ENCODE peak calls at places on chromosomes 4 and X, in six cellular contexts. One of them, this sample, is unnamed.

GRCh38 chr4:148052448-148052847 is 320.6 kb downstream of the ARHGAP10 start:
- DNase-seq in activated naive CD4-positive, alpha-beta T cell treated with anti-CD3 and anti-CD28 coated beads, Interleukin-2, amount 10 ng/mL, durations not matched to agents 7 days and 5 days: peak
- DNase-seq in stimulated activated CD4-positive, alpha-beta T cell treated with anti-CD3 and anti-CD28 coated beads, Interleukin-12 subunit alpha, Interleukin-12 subunit beta, amount 100 ng/mL, for 4 hours: no peak
- DNase-seq in tibial artery: no peak
- DNase-seq in brain microvascular endothelial cell: no peak
- DNase-seq in activated T-helper 1 cell treated with anti-CD3 and anti-CD28 coated beads, Interleukin-2, amount 50 U/mL, for 16 hours: no peak
- DNase-seq in this sample: no peak

GRCh38 chr4:38306482-38307071 is 346.4 kb downstream of the PTTG2 start:
- DNase-seq in activated naive CD4-positive, alpha-beta T cell treated with anti-CD3 and anti-CD28 coated beads, Interleukin-2, amount 10 ng/mL, durations not matched to agents 7 days and 5 days: peak
- DNase-seq in stimulated activated CD4-positive, alpha-beta T cell treated with anti-CD3 and anti-CD28 coated beads, Interleukin-12 subunit alpha, Interleukin-12 subunit beta, amount 100 ng/mL, for 4 hours: no peak
- DNase-seq in tibial artery: no peak
- DNase-seq in brain microvascular endothelial cell: no peak
- DNase-seq in activated T-helper 1 cell treated with anti-CD3 and anti-CD28 coated beads, Interleukin-2, amount 50 U/mL, for 16 hours: no peak
- DNase-seq in this sample: no peak

GRCh38 chr4:79823148-79823763 is 249.8 kb downstream of the ANTXR2 start:
- DNase-seq in activated naive CD4-positive, alpha-beta T cell treated with anti-CD3 and anti-CD28 coated beads, Interleukin-2, amount 10 ng/mL, durations not matched to agents 7 days and 5 days: no peak
- DNase-seq in stimulated activated CD4-positive, alpha-beta T cell treated with anti-CD3 and anti-CD28 coated beads, Interleukin-12 subunit alpha, Interleukin-12 subunit beta, amount 100 ng/mL, for 4 hours: no peak
- DNase-seq in tibial artery: no peak
- DNase-seq in brain microvascular endothelial cell: peak
- DNase-seq in activated T-helper 1 cell treated with anti-CD3 and anti-CD28 coated beads, Interleukin-2, amount 50 U/mL, for 16 hours: no peak
- DNase-seq in this sample: no peak

GRCh38 chr4:124018383-124019317 is 622.1 kb downstream of the SPRY1 start:
- DNase-seq in activated naive CD4-positive, alpha-beta T cell treated with anti-CD3 and anti-CD28 coated beads, Interleukin-2, amount 10 ng/mL, durations not matched to agents 7 days and 5 days: peak
- DNase-seq in stimulated activated CD4-positive, alpha-beta T cell treated with anti-CD3 and anti-CD28 coated beads, Interleukin-12 subunit alpha, Interleukin-12 subunit beta, amount 100 ng/mL, for 4 hours: no peak
- DNase-seq in tibial artery: peak
- DNase-seq in brain microvascular endothelial cell: peak
- DNase-seq in activated T-helper 1 cell treated with anti-CD3 and anti-CD28 coated beads, Interleukin-2, amount 50 U/mL, for 16 hours: no peak
- DNase-seq in this sample: no peak

GRCh38 chrX:10636337-10636736 is 16.0 kb upstream of the MID1 start:
- DNase-seq in activated naive CD4-positive, alpha-beta T cell treated with anti-CD3 and anti-CD28 coated beads, Interleukin-2, amount 10 ng/mL, durations not matched to agents 7 days and 5 days: no peak
- DNase-seq in stimulated activated CD4-positive, alpha-beta T cell treated with anti-CD3 and anti-CD28 coated beads, Interleukin-12 subunit alpha, Interleukin-12 subunit beta, amount 100 ng/mL, for 4 hours: no peak
- DNase-seq in tibial artery: peak
- DNase-seq in brain microvascular endothelial cell: peak
- DNase-seq in activated T-helper 1 cell treated with anti-CD3 and anti-CD28 coated beads, Interleukin-2, amount 50 U/mL, for 16 hours: no peak
- DNase-seq in this sample: no peak

GRCh38 chrX:2485460-2485753 is 15.4 kb downstream of the DHRSX start:
- DNase-seq in activated naive CD4-positive, alpha-beta T cell treated with anti-CD3 and anti-CD28 coated beads, Interleukin-2, amount 10 ng/mL, durations not matched to agents 7 days and 5 days: no peak
- DNase-seq in stimulated activated CD4-positive, alpha-beta T cell treated with anti-CD3 and anti-CD28 coated beads, Interleukin-12 subunit alpha, Interleukin-12 subunit beta, amount 100 ng/mL, for 4 hours: no peak
- DNase-seq in tibial artery: no peak
- DNase-seq in brain microvascular endothelial cell: no peak
- DNase-seq in activated T-helper 1 cell treated with anti-CD3 and anti-CD28 coated beads, Interleukin-2, amount 50 U/mL, for 16 hours: no peak
- DNase-seq in this sample: no peak

GRCh38 chr4:168648929-168649328 is 152.1 kb downstream of the PALLD start:
- DNase-seq in activated naive CD4-positive, alpha-beta T cell treated with anti-CD3 and anti-CD28 coated beads, Interleukin-2, amount 10 ng/mL, durations not matched to agents 7 days and 5 days: no peak
- DNase-seq in stimulated activated CD4-positive, alpha-beta T cell treated with anti-CD3 and anti-CD28 coated beads, Interleukin-12 subunit alpha, Interleukin-12 subunit beta, amount 100 ng/mL, for 4 hours: no peak
- DNase-seq in tibial artery: no peak
- DNase-seq in brain microvascular endothelial cell: peak
- DNase-seq in activated T-helper 1 cell treated with anti-CD3 and anti-CD28 coated beads, Interleukin-2, amount 50 U/mL, for 16 hours: no peak
- DNase-seq in this sample: no peak

GRCh38 chrX:119885554-119886428 is 9.9 kb upstream of the AKAP14 start:
- DNase-seq in activated naive CD4-positive, alpha-beta T cell treated with anti-CD3 and anti-CD28 coated beads, Interleukin-2, amount 10 ng/mL, durations not matched to agents 7 days and 5 days: peak
- DNase-seq in stimulated activated CD4-positive, alpha-beta T cell treated with anti-CD3 and anti-CD28 coated beads, Interleukin-12 subunit alpha, Interleukin-12 subunit beta, amount 100 ng/mL, for 4 hours: no peak
- DNase-seq in tibial artery: no peak
- DNase-seq in brain microvascular endothelial cell: no peak
- DNase-seq in activated T-helper 1 cell treated with anti-CD3 and anti-CD28 coated beads, Interleukin-2, amount 50 U/mL, for 16 hours: no peak
- DNase-seq in this sample: no peak

GRCh38 chr4:153181293-153182080 is 22.8 kb upstream of the TRIM2 start:
- DNase-seq in activated naive CD4-positive, alpha-beta T cell treated with anti-CD3 and anti-CD28 coated beads, Interleukin-2, amount 10 ng/mL, durations not matched to agents 7 days and 5 days: no peak
- DNase-seq in stimulated activated CD4-positive, alpha-beta T cell treated with anti-CD3 and anti-CD28 coated beads, Interleukin-12 subunit alpha, Interleukin-12 subunit beta, amount 100 ng/mL, for 4 hours: no peak
- DNase-seq in tibial artery: no peak
- DNase-seq in brain microvascular endothelial cell: no peak
- DNase-seq in activated T-helper 1 cell treated with anti-CD3 and anti-CD28 coated beads, Interleukin-2, amount 50 U/mL, for 16 hours: no peak
- DNase-seq in this sample: no peak

GRCh38 chr4:86685401-86685800 is 91.3 kb downstream of the PTPN13 start:
- DNase-seq in activated naive CD4-positive, alpha-beta T cell treated with anti-CD3 and anti-CD28 coated beads, Interleukin-2, amount 10 ng/mL, durations not matched to agents 7 days and 5 days: no peak
- DNase-seq in stimulated activated CD4-positive, alpha-beta T cell treated with anti-CD3 and anti-CD28 coated beads, Interleukin-12 subunit alpha, Interleukin-12 subunit beta, amount 100 ng/mL, for 4 hours: no peak
- DNase-seq in tibial artery: no peak
- DNase-seq in brain microvascular endothelial cell: peak
- DNase-seq in activated T-helper 1 cell treated with anti-CD3 and anti-CD28 coated beads, Interleukin-2, amount 50 U/mL, for 16 hours: no peak
- DNase-seq in this sample: no peak

GRCh38 chr4:75639124-75639695 is 8.9 kb upstream of the CDKL2 start:
- DNase-seq in activated naive CD4-positive, alpha-beta T cell treated with anti-CD3 and anti-CD28 coated beads, Interleukin-2, amount 10 ng/mL, durations not matched to agents 7 days and 5 days: no peak
- DNase-seq in stimulated activated CD4-positive, alpha-beta T cell treated with anti-CD3 and anti-CD28 coated beads, Interleukin-12 subunit alpha, Interleukin-12 subunit beta, amount 100 ng/mL, for 4 hours: no peak
- DNase-seq in tibial artery: no peak
- DNase-seq in brain microvascular endothelial cell: no peak
- DNase-seq in activated T-helper 1 cell treated with anti-CD3 and anti-CD28 coated beads, Interleukin-2, amount 50 U/mL, for 16 hours: no peak
- DNase-seq in this sample: no peak

GRCh38 chrX:138128025-138128671 is 562.2 kb downstream of the ZIC3 start:
- DNase-seq in activated naive CD4-positive, alpha-beta T cell treated with anti-CD3 and anti-CD28 coated beads, Interleukin-2, amount 10 ng/mL, durations not matched to agents 7 days and 5 days: peak
- DNase-seq in stimulated activated CD4-positive, alpha-beta T cell treated with anti-CD3 and anti-CD28 coated beads, Interleukin-12 subunit alpha, Interleukin-12 subunit beta, amount 100 ng/mL, for 4 hours: no peak
- DNase-seq in tibial artery: no peak
- DNase-seq in brain microvascular endothelial cell: peak
- DNase-seq in activated T-helper 1 cell treated with anti-CD3 and anti-CD28 coated beads, Interleukin-2, amount 50 U/mL, for 16 hours: no peak
- DNase-seq in this sample: no peak

GRCh38 chr4:83075271-83075670 is 39.3 kb downstream of the PLAC8 start:
- DNase-seq in activated naive CD4-positive, alpha-beta T cell treated with anti-CD3 and anti-CD28 coated beads, Interleukin-2, amount 10 ng/mL, durations not matched to agents 7 days and 5 days: no peak
- DNase-seq in stimulated activated CD4-positive, alpha-beta T cell treated with anti-CD3 and anti-CD28 coated beads, Interleukin-12 subunit alpha, Interleukin-12 subunit beta, amount 100 ng/mL, for 4 hours: no peak
- DNase-seq in tibial artery: no peak
- DNase-seq in brain microvascular endothelial cell: no peak
- DNase-seq in activated T-helper 1 cell treated with anti-CD3 and anti-CD28 coated beads, Interleukin-2, amount 50 U/mL, for 16 hours: no peak
- DNase-seq in this sample: no peak

GRCh38 chrX:154539077-154539476 is 7.6 kb downstream of the G6PD start:
- DNase-seq in activated naive CD4-positive, alpha-beta T cell treated with anti-CD3 and anti-CD28 coated beads, Interleukin-2, amount 10 ng/mL, durations not matched to agents 7 days and 5 days: no peak
- DNase-seq in stimulated activated CD4-positive, alpha-beta T cell treated with anti-CD3 and anti-CD28 coated beads, Interleukin-12 subunit alpha, Interleukin-12 subunit beta, amount 100 ng/mL, for 4 hours: no peak
- DNase-seq in tibial artery: no peak
- DNase-seq in brain microvascular endothelial cell: no peak
- DNase-seq in activated T-helper 1 cell treated with anti-CD3 and anti-CD28 coated beads, Interleukin-2, amount 50 U/mL, for 16 hours: no peak
- DNase-seq in this sample: no peak

GRCh38 chr4:20512980-20513379 is 187.3 kb upstream of the PACRGL start:
- DNase-seq in activated naive CD4-positive, alpha-beta T cell treated with anti-CD3 and anti-CD28 coated beads, Interleukin-2, amount 10 ng/mL, durations not matched to agents 7 days and 5 days: no peak
- DNase-seq in stimulated activated CD4-positive, alpha-beta T cell treated with anti-CD3 and anti-CD28 coated beads, Interleukin-12 subunit alpha, Interleukin-12 subunit beta, amount 100 ng/mL, for 4 hours: no peak
- DNase-seq in tibial artery: no peak
- DNase-seq in brain microvascular endothelial cell: no peak
- DNase-seq in activated T-helper 1 cell treated with anti-CD3 and anti-CD28 coated beads, Interleukin-2, amount 50 U/mL, for 16 hours: no peak
- DNase-seq in this sample: no peak

GRCh38 chr4:21248336-21248735 is 548.1 kb downstream of the PACRGL start:
- DNase-seq in activated naive CD4-positive, alpha-beta T cell treated with anti-CD3 and anti-CD28 coated beads, Interleukin-2, amount 10 ng/mL, durations not matched to agents 7 days and 5 days: no peak
- DNase-seq in stimulated activated CD4-positive, alpha-beta T cell treated with anti-CD3 and anti-CD28 coated beads, Interleukin-12 subunit alpha, Interleukin-12 subunit beta, amount 100 ng/mL, for 4 hours: no peak
- DNase-seq in tibial artery: no peak
- DNase-seq in brain microvascular endothelial cell: no peak
- DNase-seq in activated T-helper 1 cell treated with anti-CD3 and anti-CD28 coated beads, Interleukin-2, amount 50 U/mL, for 16 hours: no peak
- DNase-seq in this sample: no peak

GRCh38 chr4:82436780-82437179 is 6.4 kb downstream of the ENOPH1 start:
- DNase-seq in activated naive CD4-positive, alpha-beta T cell treated with anti-CD3 and anti-CD28 coated beads, Interleukin-2, amount 10 ng/mL, durations not matched to agents 7 days and 5 days: no peak
- DNase-seq in stimulated activated CD4-positive, alpha-beta T cell treated with anti-CD3 and anti-CD28 coated beads, Interleukin-12 subunit alpha, Interleukin-12 subunit beta, amount 100 ng/mL, for 4 hours: no peak
- DNase-seq in tibial artery: no peak
- DNase-seq in brain microvascular endothelial cell: no peak
- DNase-seq in activated T-helper 1 cell treated with anti-CD3 and anti-CD28 coated beads, Interleukin-2, amount 50 U/mL, for 16 hours: no peak
- DNase-seq in this sample: no peak

GRCh38 chrX:4656419-4656818 is 943.0 kb upstream of the PRKX start:
- DNase-seq in activated naive CD4-positive, alpha-beta T cell treated with anti-CD3 and anti-CD28 coated beads, Interleukin-2, amount 10 ng/mL, durations not matched to agents 7 days and 5 days: no peak
- DNase-seq in stimulated activated CD4-positive, alpha-beta T cell treated with anti-CD3 and anti-CD28 coated beads, Interleukin-12 subunit alpha, Interleukin-12 subunit beta, amount 100 ng/mL, for 4 hours: no peak
- DNase-seq in tibial artery: no peak
- DNase-seq in brain microvascular endothelial cell: no peak
- DNase-seq in activated T-helper 1 cell treated with anti-CD3 and anti-CD28 coated beads, Interleukin-2, amount 50 U/mL, for 16 hours: no peak
- DNase-seq in this sample: no peak

GRCh38 chrX:109475174-109475891 is 6.6 kb downstream of the GUCY2F start:
- DNase-seq in activated naive CD4-positive, alpha-beta T cell treated with anti-CD3 and anti-CD28 coated beads, Interleukin-2, amount 10 ng/mL, durations not matched to agents 7 days and 5 days: no peak
- DNase-seq in stimulated activated CD4-positive, alpha-beta T cell treated with anti-CD3 and anti-CD28 coated beads, Interleukin-12 subunit alpha, Interleukin-12 subunit beta, amount 100 ng/mL, for 4 hours: no peak
- DNase-seq in tibial artery: peak
- DNase-seq in brain microvascular endothelial cell: peak
- DNase-seq in activated T-helper 1 cell treated with anti-CD3 and anti-CD28 coated beads, Interleukin-2, amount 50 U/mL, for 16 hours: no peak
- DNase-seq in this sample: no peak

GRCh38 chrX:35380808-35381700 is 417.1 kb upstream of the MAGEB16 start:
- DNase-seq in activated naive CD4-positive, alpha-beta T cell treated with anti-CD3 and anti-CD28 coated beads, Interleukin-2, amount 10 ng/mL, durations not matched to agents 7 days and 5 days: no peak
- DNase-seq in stimulated activated CD4-positive, alpha-beta T cell treated with anti-CD3 and anti-CD28 coated beads, Interleukin-12 subunit alpha, Interleukin-12 subunit beta, amount 100 ng/mL, for 4 hours: no peak
- DNase-seq in tibial artery: no peak
- DNase-seq in brain microvascular endothelial cell: no peak
- DNase-seq in activated T-helper 1 cell treated with anti-CD3 and anti-CD28 coated beads, Interleukin-2, amount 50 U/mL, for 16 hours: no peak
- DNase-seq in this sample: no peak

GRCh38 chr4:184165291-184165690 is 52.4 kb downstream of the ENPP6 start:
- DNase-seq in activated naive CD4-positive, alpha-beta T cell treated with anti-CD3 and anti-CD28 coated beads, Interleukin-2, amount 10 ng/mL, durations not matched to agents 7 days and 5 days: no peak
- DNase-seq in stimulated activated CD4-positive, alpha-beta T cell treated with anti-CD3 and anti-CD28 coated beads, Interleukin-12 subunit alpha, Interleukin-12 subunit beta, amount 100 ng/mL, for 4 hours: no peak
- DNase-seq in tibial artery: no peak
- DNase-seq in brain microvascular endothelial cell: peak
- DNase-seq in activated T-helper 1 cell treated with anti-CD3 and anti-CD28 coated beads, Interleukin-2, amount 50 U/mL, for 16 hours: no peak
- DNase-seq in this sample: no peak

GRCh38 chrX:15816453-15816838 is 26.2 kb downstream of the ZRSR2 start:
- DNase-seq in activated naive CD4-positive, alpha-beta T cell treated with anti-CD3 and anti-CD28 coated beads, Interleukin-2, amount 10 ng/mL, durations not matched to agents 7 days and 5 days: no peak
- DNase-seq in stimulated activated CD4-positive, alpha-beta T cell treated with anti-CD3 and anti-CD28 coated beads, Interleukin-12 subunit alpha, Interleukin-12 subunit beta, amount 100 ng/mL, for 4 hours: no peak
- DNase-seq in tibial artery: no peak
- DNase-seq in brain microvascular endothelial cell: no peak
- DNase-seq in activated T-helper 1 cell treated with anti-CD3 and anti-CD28 coated beads, Interleukin-2, amount 50 U/mL, for 16 hours: no peak
- DNase-seq in this sample: no peak

GRCh38 chrX:47170861-47171692 is 22.6 kb upstream of the UBA1 start:
- DNase-seq in activated naive CD4-positive, alpha-beta T cell treated with anti-CD3 and anti-CD28 coated beads, Interleukin-2, amount 10 ng/mL, durations not matched to agents 7 days and 5 days: no peak
- DNase-seq in stimulated activated CD4-positive, alpha-beta T cell treated with anti-CD3 and anti-CD28 coated beads, Interleukin-12 subunit alpha, Interleukin-12 subunit beta, amount 100 ng/mL, for 4 hours: no peak
- DNase-seq in tibial artery: no peak
- DNase-seq in brain microvascular endothelial cell: no peak
- DNase-seq in activated T-helper 1 cell treated with anti-CD3 and anti-CD28 coated beads, Interleukin-2, amount 50 U/mL, for 16 hours: no peak
- DNase-seq in this sample: no peak

GRCh38 chr4:40363382-40363920 is 28.3 kb downstream of the CHRNA9 start:
- DNase-seq in activated naive CD4-positive, alpha-beta T cell treated with anti-CD3 and anti-CD28 coated beads, Interleukin-2, amount 10 ng/mL, durations not matched to agents 7 days and 5 days: no peak
- DNase-seq in stimulated activated CD4-positive, alpha-beta T cell treated with anti-CD3 and anti-CD28 coated beads, Interleukin-12 subunit alpha, Interleukin-12 subunit beta, amount 100 ng/mL, for 4 hours: no peak
- DNase-seq in tibial artery: no peak
- DNase-seq in brain microvascular endothelial cell: no peak
- DNase-seq in activated T-helper 1 cell treated with anti-CD3 and anti-CD28 coated beads, Interleukin-2, amount 50 U/mL, for 16 hours: no peak
- DNase-seq in this sample: no peak

GRCh38 chr4:166128452-166128851 is 255.4 kb downstream of the TLL1 start:
- DNase-seq in activated naive CD4-positive, alpha-beta T cell treated with anti-CD3 and anti-CD28 coated beads, Interleukin-2, amount 10 ng/mL, durations not matched to agents 7 days and 5 days: no peak
- DNase-seq in stimulated activated CD4-positive, alpha-beta T cell treated with anti-CD3 and anti-CD28 coated beads, Interleukin-12 subunit alpha, Interleukin-12 subunit beta, amount 100 ng/mL, for 4 hours: no peak
- DNase-seq in tibial artery: no peak
- DNase-seq in brain microvascular endothelial cell: peak
- DNase-seq in activated T-helper 1 cell treated with anti-CD3 and anti-CD28 coated beads, Interleukin-2, amount 50 U/mL, for 16 hours: no peak
- DNase-seq in this sample: no peak

GRCh38 chr4:5893591-5893990 is 705 bp upstream of the CRMP1 start:
- DNase-seq in activated naive CD4-positive, alpha-beta T cell treated with anti-CD3 and anti-CD28 coated beads, Interleukin-2, amount 10 ng/mL, durations not matched to agents 7 days and 5 days: no peak
- DNase-seq in stimulated activated CD4-positive, alpha-beta T cell treated with anti-CD3 and anti-CD28 coated beads, Interleukin-12 subunit alpha, Interleukin-12 subunit beta, amount 100 ng/mL, for 4 hours: no peak
- DNase-seq in tibial artery: no peak
- DNase-seq in brain microvascular endothelial cell: no peak
- DNase-seq in activated T-helper 1 cell treated with anti-CD3 and anti-CD28 coated beads, Interleukin-2, amount 50 U/mL, for 16 hours: no peak
- DNase-seq in this sample: no peak

GRCh38 chr4:39256436-39256835 is 74.1 kb downstream of the WDR19 start:
- DNase-seq in activated naive CD4-positive, alpha-beta T cell treated with anti-CD3 and anti-CD28 coated beads, Interleukin-2, amount 10 ng/mL, durations not matched to agents 7 days and 5 days: no peak
- DNase-seq in stimulated activated CD4-positive, alpha-beta T cell treated with anti-CD3 and anti-CD28 coated beads, Interleukin-12 subunit alpha, Interleukin-12 subunit beta, amount 100 ng/mL, for 4 hours: no peak
- DNase-seq in tibial artery: no peak
- DNase-seq in brain microvascular endothelial cell: peak
- DNase-seq in activated T-helper 1 cell treated with anti-CD3 and anti-CD28 coated beads, Interleukin-2, amount 50 U/mL, for 16 hours: no peak
- DNase-seq in this sample: no peak

GRCh38 chr4:127809173-127809800 is 27.2 kb downstream of the HSPA4L start:
- DNase-seq in activated naive CD4-positive, alpha-beta T cell treated with anti-CD3 and anti-CD28 coated beads, Interleukin-2, amount 10 ng/mL, durations not matched to agents 7 days and 5 days: no peak
- DNase-seq in stimulated activated CD4-positive, alpha-beta T cell treated with anti-CD3 and anti-CD28 coated beads, Interleukin-12 subunit alpha, Interleukin-12 subunit beta, amount 100 ng/mL, for 4 hours: no peak
- DNase-seq in tibial artery: no peak
- DNase-seq in brain microvascular endothelial cell: no peak
- DNase-seq in activated T-helper 1 cell treated with anti-CD3 and anti-CD28 coated beads, Interleukin-2, amount 50 U/mL, for 16 hours: no peak
- DNase-seq in this sample: no peak

GRCh38 chr4:125787707-125788106 is 473.0 kb downstream of the FAT4 start:
- DNase-seq in activated naive CD4-positive, alpha-beta T cell treated with anti-CD3 and anti-CD28 coated beads, Interleukin-2, amount 10 ng/mL, durations not matched to agents 7 days and 5 days: no peak
- DNase-seq in stimulated activated CD4-positive, alpha-beta T cell treated with anti-CD3 and anti-CD28 coated beads, Interleukin-12 subunit alpha, Interleukin-12 subunit beta, amount 100 ng/mL, for 4 hours: no peak
- DNase-seq in tibial artery: no peak
- DNase-seq in brain microvascular endothelial cell: no peak
- DNase-seq in activated T-helper 1 cell treated with anti-CD3 and anti-CD28 coated beads, Interleukin-2, amount 50 U/mL, for 16 hours: no peak
- DNase-seq in this sample: no peak

GRCh38 chr4:125045311-125045710 is 269.4 kb upstream of the FAT4 start:
- DNase-seq in activated naive CD4-positive, alpha-beta T cell treated with anti-CD3 and anti-CD28 coated beads, Interleukin-2, amount 10 ng/mL, durations not matched to agents 7 days and 5 days: no peak
- DNase-seq in stimulated activated CD4-positive, alpha-beta T cell treated with anti-CD3 and anti-CD28 coated beads, Interleukin-12 subunit alpha, Interleukin-12 subunit beta, amount 100 ng/mL, for 4 hours: no peak
- DNase-seq in tibial artery: no peak
- DNase-seq in brain microvascular endothelial cell: no peak
- DNase-seq in activated T-helper 1 cell treated with anti-CD3 and anti-CD28 coated beads, Interleukin-2, amount 50 U/mL, for 16 hours: no peak
- DNase-seq in this sample: no peak

GRCh38 chr4:164648151-164648848 is 105.6 kb upstream of the SMIM31 start:
- DNase-seq in activated naive CD4-positive, alpha-beta T cell treated with anti-CD3 and anti-CD28 coated beads, Interleukin-2, amount 10 ng/mL, durations not matched to agents 7 days and 5 days: no peak
- DNase-seq in stimulated activated CD4-positive, alpha-beta T cell treated with anti-CD3 and anti-CD28 coated beads, Interleukin-12 subunit alpha, Interleukin-12 subunit beta, amount 100 ng/mL, for 4 hours: no peak
- DNase-seq in tibial artery: no peak
- DNase-seq in brain microvascular endothelial cell: peak
- DNase-seq in activated T-helper 1 cell treated with anti-CD3 and anti-CD28 coated beads, Interleukin-2, amount 50 U/mL, for 16 hours: no peak
- DNase-seq in this sample: no peak

GRCh38 chr4:14888790-14889189 is 113.5 kb upstream of the CPEB2 start:
- DNase-seq in activated naive CD4-positive, alpha-beta T cell treated with anti-CD3 and anti-CD28 coated beads, Interleukin-2, amount 10 ng/mL, durations not matched to agents 7 days and 5 days: no peak
- DNase-seq in stimulated activated CD4-positive, alpha-beta T cell treated with anti-CD3 and anti-CD28 coated beads, Interleukin-12 subunit alpha, Interleukin-12 subunit beta, amount 100 ng/mL, for 4 hours: no peak
- DNase-seq in tibial artery: no peak
- DNase-seq in brain microvascular endothelial cell: no peak
- DNase-seq in activated T-helper 1 cell treated with anti-CD3 and anti-CD28 coated beads, Interleukin-2, amount 50 U/mL, for 16 hours: no peak
- DNase-seq in this sample: no peak

GRCh38 chr4:108849611-108850406 is 87.0 kb upstream of the ETNPPL start:
- DNase-seq in activated naive CD4-positive, alpha-beta T cell treated with anti-CD3 and anti-CD28 coated beads, Interleukin-2, amount 10 ng/mL, durations not matched to agents 7 days and 5 days: peak
- DNase-seq in stimulated activated CD4-positive, alpha-beta T cell treated with anti-CD3 and anti-CD28 coated beads, Interleukin-12 subunit alpha, Interleukin-12 subunit beta, amount 100 ng/mL, for 4 hours: no peak
- DNase-seq in tibial artery: no peak
- DNase-seq in brain microvascular endothelial cell: peak
- DNase-seq in activated T-helper 1 cell treated with anti-CD3 and anti-CD28 coated beads, Interleukin-2, amount 50 U/mL, for 16 hours: no peak
- DNase-seq in this sample: no peak

GRCh38 chrX:21926527-21927278 is 13.8 kb upstream of the SMS start:
- DNase-seq in activated naive CD4-positive, alpha-beta T cell treated with anti-CD3 and anti-CD28 coated beads, Interleukin-2, amount 10 ng/mL, durations not matched to agents 7 days and 5 days: no peak
- DNase-seq in stimulated activated CD4-positive, alpha-beta T cell treated with anti-CD3 and anti-CD28 coated beads, Interleukin-12 subunit alpha, Interleukin-12 subunit beta, amount 100 ng/mL, for 4 hours: no peak
- DNase-seq in tibial artery: no peak
- DNase-seq in brain microvascular endothelial cell: peak
- DNase-seq in activated T-helper 1 cell treated with anti-CD3 and anti-CD28 coated beads, Interleukin-2, amount 50 U/mL, for 16 hours: no peak
- DNase-seq in this sample: no peak

GRCh38 chr4:149555146-149555545 is 260.5 kb downstream of the IQCM start:
- DNase-seq in activated naive CD4-positive, alpha-beta T cell treated with anti-CD3 and anti-CD28 coated beads, Interleukin-2, amount 10 ng/mL, durations not matched to agents 7 days and 5 days: no peak
- DNase-seq in stimulated activated CD4-positive, alpha-beta T cell treated with anti-CD3 and anti-CD28 coated beads, Interleukin-12 subunit alpha, Interleukin-12 subunit beta, amount 100 ng/mL, for 4 hours: no peak
- DNase-seq in tibial artery: no peak
- DNase-seq in brain microvascular endothelial cell: peak
- DNase-seq in activated T-helper 1 cell treated with anti-CD3 and anti-CD28 coated beads, Interleukin-2, amount 50 U/mL, for 16 hours: no peak
- DNase-seq in this sample: no peak

GRCh38 chrX:9859711-9860555 is 73.7 kb downstream of the SHROOM2 start:
- DNase-seq in activated naive CD4-positive, alpha-beta T cell treated with anti-CD3 and anti-CD28 coated beads, Interleukin-2, amount 10 ng/mL, durations not matched to agents 7 days and 5 days: no peak
- DNase-seq in stimulated activated CD4-positive, alpha-beta T cell treated with anti-CD3 and anti-CD28 coated beads, Interleukin-12 subunit alpha, Interleukin-12 subunit beta, amount 100 ng/mL, for 4 hours: no peak
- DNase-seq in tibial artery: no peak
- DNase-seq in brain microvascular endothelial cell: peak
- DNase-seq in activated T-helper 1 cell treated with anti-CD3 and anti-CD28 coated beads, Interleukin-2, amount 50 U/mL, for 16 hours: no peak
- DNase-seq in this sample: no peak

GRCh38 chr4:107712236-107712635 is 7.8 kb downstream of the PAPSS1 start:
- DNase-seq in activated naive CD4-positive, alpha-beta T cell treated with anti-CD3 and anti-CD28 coated beads, Interleukin-2, amount 10 ng/mL, durations not matched to agents 7 days and 5 days: no peak
- DNase-seq in stimulated activated CD4-positive, alpha-beta T cell treated with anti-CD3 and anti-CD28 coated beads, Interleukin-12 subunit alpha, Interleukin-12 subunit beta, amount 100 ng/mL, for 4 hours: no peak
- DNase-seq in tibial artery: no peak
- DNase-seq in brain microvascular endothelial cell: no peak
- DNase-seq in activated T-helper 1 cell treated with anti-CD3 and anti-CD28 coated beads, Interleukin-2, amount 50 U/mL, for 16 hours: no peak
- DNase-seq in this sample: no peak

GRCh38 chr4:149017022-149017734 is 575.0 kb upstream of the NR3C2 start:
- DNase-seq in activated naive CD4-positive, alpha-beta T cell treated with anti-CD3 and anti-CD28 coated beads, Interleukin-2, amount 10 ng/mL, durations not matched to agents 7 days and 5 days: no peak
- DNase-seq in stimulated activated CD4-positive, alpha-beta T cell treated with anti-CD3 and anti-CD28 coated beads, Interleukin-12 subunit alpha, Interleukin-12 subunit beta, amount 100 ng/mL, for 4 hours: no peak
- DNase-seq in tibial artery: no peak
- DNase-seq in brain microvascular endothelial cell: no peak
- DNase-seq in activated T-helper 1 cell treated with anti-CD3 and anti-CD28 coated beads, Interleukin-2, amount 50 U/mL, for 16 hours: no peak
- DNase-seq in this sample: no peak